ENCODE peak calls at places on chromosome 12, in nine cellular contexts. S is left ventricle myocardium inferior; V is lower leg skin; A is CD8-positive, alpha-beta memory T cell; D is coronary artery; P is CD4-positive, CD25-positive, alpha-beta regulatory T cell; O is upper lobe of left lung; M is neural progenitor cell; Z is hepatocyte. J is an unnamed sample.

GRCh38 chr12:47707905-47708543 is 2.2 kb upstream of the RPAP3 start:
- DNase-seq in O (no peak), S (no peak), D (no peak), V (no peak), M (no peak), P (peak; percentile 57), Z (no peak), A (no peak), J (no peak)

GRCh38 chr12:67592228-67593011 is 56.1 kb upstream of the DYRK2 start:
- DNase-seq in D (no peak), A (no peak), S (no peak), V (no peak), O (no peak), Z (peak; percentile 30), M (no peak), P (peak; percentile 76), J (no peak)

GRCh38 chr12:99985631-99986030 is 895 bp upstream of the ANKS1B start:
- DNase-seq in P (no peak), O (no peak), M (no peak), A (no peak), V (no peak), S (no peak), Z (no peak), D (no peak), J (no peak)

GRCh38 chr12:28958553-28959195 is 190.4 kb upstream of the FAR2 start:
- DNase-seq in M (no peak), V (no peak), A (no peak), D (no peak), O (no peak), S (no peak), P (no peak), Z (no peak), J (no peak)

GRCh38 chr12:14892726-14893442 is 7.2 kb upstream of the MGP start:
- DNase-seq in M (peak; percentile 13), D (no peak), V (peak; percentile 68), S (no peak), O (no peak), Z (no peak), A (no peak), P (no peak), J (no peak)

GRCh38 chr12:132078190-132078589 is 65.9 kb downstream of the DDX51 start:
- DNase-seq in V (no peak), D (no peak), M (no peak), P (no peak), Z (no peak), A (no peak), O (no peak), S (no peak), J (no peak)

GRCh38 chr12:88946377-88946997 is 366.2 kb upstream of the KITLG start:
- DNase-seq in Z (no peak), M (no peak), P (no peak), O (no peak), S (no peak), D (no peak), V (peak; percentile 26), A (no peak), J (no peak)

GRCh38 chr12:110141389-110141788 is 17.2 kb downstream of the IFT81 start:
- DNase-seq in A (no peak), Z (peak; percentile 29), O (no peak), D (no peak), V (peak; percentile 57), P (no peak), M (no peak), S (peak; percentile 55), J (no peak)

GRCh38 chr12:124545508-124546418 is 21.6 kb downstream of the NCOR2 start:
- DNase-seq in A (peak; percentile 16), P (peak; percentile 67), S (no peak), V (no peak), Z (no peak), D (no peak), O (peak; percentile 83), M (no peak), J (no peak)

GRCh38 chr12:121391619-121392324 is 8.1 kb upstream of the RNF34 start:
- DNase-seq in O (no peak), P (peak; percentile 84), V (no peak), M (no peak), Z (peak; percentile 25), A (no peak), D (peak; percentile 66), S (no peak), J (no peak)

GRCh38 chr12:49059385-49060232 is 985 bp downstream of the KMT2D start:
- DNase-seq in V (no peak), O (peak; percentile 92), S (no peak), Z (peak; percentile 69), M (peak; percentile 76), P (peak; percentile 44), D (peak; percentile 76), A (no peak), J (no peak)

GRCh38 chr12:132407525-132407924 is 78.1 kb upstream of the GALNT9 start:
- DNase-seq in D (no peak), M (no peak), A (no peak), Z (no peak), O (no peak), S (no peak), V (no peak), P (no peak), J (no peak)

GRCh38 chr12:103401421-103401820 is 94.3 kb downstream of the C12orf42 start:
- DNase-seq in O (no peak), P (no peak), M (no peak), D (no peak), S (no peak), A (no peak), V (no peak), Z (peak; percentile 54), J (no peak)

GRCh38 chr12:131226345-131227265 is 272.9 kb downstream of the ADGRD1 start:
- DNase-seq in M (no peak), S (no peak), V (no peak), P (no peak), A (no peak), O (no peak), Z (no peak), D (no peak), J (no peak)

GRCh38 chr12:69758105-69758504 is 19.4 kb downstream of the RAB3IP start:
- DNase-seq in D (no peak), S (no peak), V (no peak), M (no peak), P (no peak), A (no peak), O (no peak), Z (no peak), J (no peak)
- H3K4me3 ChIP-seq in D (no peak overlapping the region), S (no peak overlapping the region), V (no peak overlapping the region), M (no peak overlapping the region), P (no peak overlapping the region), A (no peak overlapping the region), O (no peak overlapping the region), Z (no peak overlapping the region), J (no peak overlapping the region)

GRCh38 chr12:104902125-104902524 is 56.0 kb downstream of the SLC41A2 start:
- DNase-seq in D (no peak), O (no peak), Z (no peak), A (no peak), P (no peak), S (no peak), M (no peak), V (no peak), J (no peak)

GRCh38 chr12:104895405-104895804 is 62.7 kb downstream of the SLC41A2 start:
- DNase-seq in S (no peak), A (no peak), M (no peak), V (no peak), Z (no peak), O (no peak), P (no peak), D (no peak), J (no peak)

GRCh38 chr12:104890463-104891096 is 67.5 kb downstream of the SLC41A2 start:
- DNase-seq in A (no peak), M (no peak), S (no peak), O (no peak), D (no peak), P (peak; percentile 13), Z (no peak), V (no peak), J (no peak)

GRCh38 chr12:104896710-104897109 is 61.4 kb downstream of the SLC41A2 start:
- DNase-seq in A (no peak), O (no peak), D (no peak), S (no peak), M (no peak), V (no peak), Z (no peak), P (no peak), J (no peak)

GRCh38 chr12:104896146-104896545 is 61.9 kb downstream of the SLC41A2 start:
- DNase-seq in A (no peak), S (no peak), D (no peak), M (no peak), P (no peak), O (no peak), Z (no peak), V (no peak), J (no peak)
- H3K4me3 ChIP-seq in A (no peak overlapping the region), S (no peak overlapping the region), D (no peak overlapping the region), M (no peak overlapping the region), P (no peak overlapping the region), O (no peak overlapping the region), Z (no peak overlapping the region), V (no peak overlapping the region), J (no peak overlapping the region)

DNA sequence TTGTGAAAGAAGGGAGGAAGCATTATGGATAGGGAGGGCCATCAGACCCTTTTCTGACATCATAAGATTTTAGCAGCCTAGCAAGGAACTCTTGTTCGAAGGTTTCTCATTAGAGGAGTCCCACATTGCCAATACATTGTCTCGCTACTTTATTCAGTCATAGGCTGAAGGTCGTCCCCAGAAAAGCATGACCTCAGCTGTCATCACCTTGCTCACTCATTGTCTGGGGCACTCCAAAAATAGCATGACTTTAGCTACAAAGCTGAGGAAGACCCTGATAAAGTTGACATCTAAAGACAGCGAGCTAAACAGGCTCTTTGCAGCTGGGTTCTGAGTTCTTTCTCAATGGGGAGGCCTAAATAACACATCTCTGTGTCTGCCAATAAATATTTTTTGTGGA is 112.4 kb upstream of the PTPRR start:
- DNase-seq in M (no peak), Z (no peak), O (no peak), P (no peak), S (no peak), V (no peak), D (no peak), A (no peak), J (no peak)
- H3K4me3 ChIP-seq in M (no peak overlapping the region), Z (no peak overlapping the region), O (no peak overlapping the region), P (no peak overlapping the region), S (no peak overlapping the region), V (no peak overlapping the region), D (no peak overlapping the region), A (no peak overlapping the region), J (no peak overlapping the region)

GRCh38 chr12:65827827-65828231 is 3.5 kb downstream of the HMGA2 start:
- DNase-seq in M (peak; percentile 40), P (no peak), O (no peak), Z (no peak), A (no peak), D (no peak), S (no peak), V (no peak), J (no peak)

GRCh38 chr12:65824314-65824563 is at the start of gene HMGA2:
- DNase-seq in M (no peak), P (peak; percentile 1), O (peak; percentile 73), Z (peak; percentile 79), V (no peak), D (no peak), A (no peak), S (no peak), J (no peak)

GRCh38 chr12:65826513-65827171 is 2.4 kb downstream of the HMGA2 start:
- DNase-seq in D (no peak), S (no peak), P (no peak), Z (no peak), M (peak; percentile 28), V (no peak), A (no peak), O (no peak), J (no peak)

GRCh38 chr12:65825323-65825572 is 965 bp downstream of the HMGA2 start:
- DNase-seq in P (no peak), Z (no peak), M (no peak), S (no peak), O (no peak), A (no peak), D (no peak), V (no peak), J (no peak)

GRCh38 chr12:65825573-65826512 is 1.6 kb downstream of the HMGA2 start:
- DNase-seq in O (peak; percentile 86), S (no peak), D (no peak), M (peak; percentile 90), P (peak; percentile 2), A (no peak), V (no peak), Z (peak; percentile 49), J (no peak)
- H3K4me3 ChIP-seq in O (peak overlapping the region; percentile 55), S (peak overlapping the region; percentile 73), D (peak overlapping the region; percentile 85), M (peak overlapping the region; percentile 73), P (no peak overlapping the region), A (no peak overlapping the region), V (peak overlapping the region; percentile 16), Z (peak overlapping the region; percentile 94), J (no peak overlapping the region)

J was measured in LNCaP clone FGC.